ENCODE peak calls at places on chromosomes 13 and 19, in eight cellular contexts. M, Y, G, B, N, U, I and L are unnamed samples.

GRCh38 chr19:44303976-44304568 is 753 bp downstream of the ZNF235 start:
- DNase-seq in N (no peak), Y (peak), M (peak), G (no peak), B (peak), I (peak), U (no peak), L (peak)

GRCh38 chr19:48644839-48645651 is 942 bp downstream of the CA11 start:
- DNase-seq in B (peak), M (peak), U (peak), Y (peak), I (no peak), G (peak), N (peak), L (no peak)

GRCh38 chr13:85529216-85529590 is 270.0 kb downstream of the SLITRK6 start:
- DNase-seq in G (no peak), B (peak), I (no peak), Y (no peak), M (no peak), N (no peak), U (no peak), L (no peak)

GRCh38 chr19:13841339-13842293 is 35.3 kb upstream of the NANOS3 start:
- DNase-seq in B (peak), M (no peak), G (no peak), U (no peak), I (no peak), N (peak), Y (no peak), L (no peak)

GRCh38 chr19:3604987-3605343 is 1.7 kb downstream of the TBXA2R start:
- DNase-seq in M (no peak), Y (no peak), B (no peak), G (no peak), I (no peak), N (peak), U (no peak), L (no peak)

GRCh38 chr19:56566904-56567273 is 379 bp upstream of the ZNF470 start:
- DNase-seq in Y (no peak), M (no peak), B (peak), N (no peak), I (no peak), U (peak), G (peak), L (peak)

GRCh38 chr13:73201601-73202000 is 142.8 kb downstream of the KLF5 start:
- DNase-seq in N (no peak), I (no peak), G (no peak), Y (no peak), B (no peak), U (no peak), M (no peak), L (no peak)

GRCh38 chr19:4130635-4131438 is 6.9 kb upstream of the MAP2K2 start:
- DNase-seq in G (no peak), B (peak), I (peak), N (no peak), U (no peak), Y (peak), M (no peak), L (peak)

GRCh38 chr13:99390601-99391000 is 83.4 kb upstream of the GPR183 start:
- DNase-seq in U (no peak), G (no peak), M (no peak), Y (no peak), I (no peak), B (no peak), N (no peak), L (no peak)

GRCh38 chr19:2167896-2168618 is 4.3 kb downstream of the DOT1L start:
- DNase-seq in Y (peak), N (peak), G (peak), I (no peak), B (no peak), M (no peak), U (no peak), L (no peak)

GRCh38 chr19:46413262-46414031 is at the start of gene CCDC8:
- DNase-seq in U (no peak), M (peak), G (peak), I (peak), N (no peak), B (peak), Y (peak), L (peak)

GRCh38 chr13:62879071-62879470 is 1463.4 kb upstream of the PCDH20 start:
- DNase-seq in B (no peak), Y (peak), G (no peak), I (peak), M (no peak), U (no peak), N (no peak), L (peak)

GRCh38 chr13:44313674-44314073 is 60.0 kb upstream of the SERP2 start:
- DNase-seq in Y (peak), U (no peak), B (no peak), G (no peak), I (no peak), M (no peak), N (peak), L (no peak)

GRCh38 chr13:38530492-38530891 is 156.4 kb upstream of the FREM2 start:
- DNase-seq in U (peak), M (no peak), I (no peak), G (no peak), Y (peak), N (no peak), B (no peak), L (no peak)

GRCh38 chr13:84649853-84650252 is 767.6 kb upstream of the SLITRK1 start:
- DNase-seq in U (no peak), B (no peak), I (no peak), Y (peak), M (no peak), G (no peak), N (no peak), L (no peak)